ENCODE peak calls at places on chromosome 4, in nine cellular contexts. One of them, this sample, is unnamed.
A peak's percentile ranks its signal among the peaks of the same experiment; 100 is the strongest.

GRCh38 chr4:101140228-101140627 is 207.1 kb downstream of the PPP3CA start:
- DNase-seq in endodermal cell: no peak
- DNase-seq in breast epithelium: no peak
- DNase-seq in caudate nucleus: no peak
- DNase-seq in SJSA1: no peak
- DNase-seq in naive thymus-derived CD4-positive, alpha-beta T cell: no peak
- DNase-seq in DND-41: no peak
- DNase-seq in RWPE1: no peak
- DNase-seq in tibial nerve: no peak
- DNase-seq in this sample: no peak

GRCh38 chr4:143329985-143330384 is 6.7 kb upstream of the GAB1 start:
- DNase-seq in endodermal cell: no peak
- DNase-seq in breast epithelium: no peak
- DNase-seq in caudate nucleus: no peak
- DNase-seq in SJSA1: no peak
- DNase-seq in naive thymus-derived CD4-positive, alpha-beta T cell: no peak
- DNase-seq in DND-41: no peak
- DNase-seq in RWPE1: no peak
- DNase-seq in tibial nerve: no peak
- DNase-seq in this sample: no peak

GRCh38 chr4:1209821-1210220 is 37.4 kb upstream of the SPON2 start:
- DNase-seq in endodermal cell: no peak
- DNase-seq in breast epithelium: no peak
- DNase-seq in caudate nucleus: peak; percentile 57
- DNase-seq in SJSA1: peak; percentile 51
- DNase-seq in naive thymus-derived CD4-positive, alpha-beta T cell: no peak
- DNase-seq in DND-41: no peak
- DNase-seq in RWPE1: no peak
- DNase-seq in tibial nerve: peak; percentile 66
- DNase-seq in this sample: peak; percentile 88

GRCh38 chr4:43754566-43754965 is 694.0 kb downstream of the KCTD8 start:
- DNase-seq in endodermal cell: no peak
- DNase-seq in breast epithelium: no peak
- DNase-seq in caudate nucleus: no peak
- DNase-seq in SJSA1: no peak
- DNase-seq in naive thymus-derived CD4-positive, alpha-beta T cell: no peak
- DNase-seq in DND-41: no peak
- DNase-seq in RWPE1: no peak
- DNase-seq in tibial nerve: no peak
- DNase-seq in this sample: no peak

GRCh38 chr4:71009796-71010588 is 16.5 kb downstream of the DCK start:
- DNase-seq in endodermal cell: no peak
- DNase-seq in breast epithelium: no peak
- DNase-seq in caudate nucleus: no peak
- DNase-seq in SJSA1: no peak
- DNase-seq in naive thymus-derived CD4-positive, alpha-beta T cell: peak; percentile 23
- DNase-seq in DND-41: no peak
- DNase-seq in RWPE1: peak; percentile 36
- DNase-seq in tibial nerve: no peak
- DNase-seq in this sample: no peak

GRCh38 chr4:83207497-83208105 is 77.0 kb downstream of the COQ2 start:
- DNase-seq in endodermal cell: no peak
- DNase-seq in breast epithelium: no peak
- DNase-seq in caudate nucleus: no peak
- DNase-seq in SJSA1: peak; percentile 87
- DNase-seq in naive thymus-derived CD4-positive, alpha-beta T cell: no peak
- DNase-seq in DND-41: no peak
- DNase-seq in RWPE1: peak; percentile 74
- DNase-seq in tibial nerve: no peak
- DNase-seq in this sample: no peak

GRCh38 chr4:6110681-6111353 is 89.5 kb downstream of the JAKMIP1 start:
- DNase-seq in endodermal cell: peak; percentile 57
- DNase-seq in breast epithelium: no peak
- DNase-seq in caudate nucleus: no peak
- DNase-seq in SJSA1: no peak
- DNase-seq in naive thymus-derived CD4-positive, alpha-beta T cell: no peak
- DNase-seq in DND-41: no peak
- DNase-seq in RWPE1: no peak
- DNase-seq in tibial nerve: no peak
- DNase-seq in this sample: no peak

GRCh38 chr4:6778435-6778834 is 4.1 kb upstream of the KIAA0232 start:
- DNase-seq in endodermal cell: no peak
- DNase-seq in breast epithelium: no peak
- DNase-seq in caudate nucleus: no peak
- DNase-seq in SJSA1: no peak
- DNase-seq in naive thymus-derived CD4-positive, alpha-beta T cell: no peak
- DNase-seq in DND-41: no peak
- DNase-seq in RWPE1: no peak
- DNase-seq in tibial nerve: no peak
- DNase-seq in this sample: no peak

GRCh38 chr4:48914311-48914710 is 7.7 kb upstream of the OCIAD2 start:
- DNase-seq in endodermal cell: no peak
- DNase-seq in breast epithelium: no peak
- DNase-seq in caudate nucleus: no peak
- DNase-seq in SJSA1: no peak
- DNase-seq in naive thymus-derived CD4-positive, alpha-beta T cell: no peak
- DNase-seq in DND-41: no peak
- DNase-seq in RWPE1: no peak
- DNase-seq in tibial nerve: no peak
- DNase-seq in this sample: no peak

GRCh38 chr4:142077048-142077447 is 440.7 kb downstream of the IL15 start:
- DNase-seq in endodermal cell: no peak
- DNase-seq in breast epithelium: no peak
- DNase-seq in caudate nucleus: no peak
- DNase-seq in SJSA1: no peak
- DNase-seq in naive thymus-derived CD4-positive, alpha-beta T cell: no peak
- DNase-seq in DND-41: no peak
- DNase-seq in RWPE1: no peak
- DNase-seq in tibial nerve: no peak
- DNase-seq in this sample: no peak

GRCh38 chr4:8589831-8590545 is 2.6 kb upstream of the CPZ start:
- DNase-seq in endodermal cell: no peak
- DNase-seq in breast epithelium: no peak
- DNase-seq in caudate nucleus: no peak
- DNase-seq in SJSA1: peak; percentile 96
- DNase-seq in naive thymus-derived CD4-positive, alpha-beta T cell: no peak
- DNase-seq in DND-41: no peak
- DNase-seq in RWPE1: no peak
- DNase-seq in tibial nerve: no peak
- DNase-seq in this sample: no peak

GRCh38 chr4:133594246-133595207 is 445.4 kb downstream of the PCDH10 start:
- DNase-seq in endodermal cell: no peak
- DNase-seq in breast epithelium: no peak
- DNase-seq in caudate nucleus: no peak
- DNase-seq in SJSA1: no peak
- DNase-seq in naive thymus-derived CD4-positive, alpha-beta T cell: no peak
- DNase-seq in DND-41: no peak
- DNase-seq in RWPE1: peak; percentile 9
- DNase-seq in tibial nerve: no peak
- DNase-seq in this sample: no peak

GRCh38 chr4:11471613-11472012 is 42.9 kb upstream of the HS3ST1 start:
- DNase-seq in endodermal cell: no peak
- DNase-seq in breast epithelium: no peak
- DNase-seq in caudate nucleus: no peak
- DNase-seq in SJSA1: no peak
- DNase-seq in naive thymus-derived CD4-positive, alpha-beta T cell: peak; percentile 75
- DNase-seq in DND-41: peak; percentile 72
- DNase-seq in RWPE1: no peak
- DNase-seq in tibial nerve: no peak
- DNase-seq in this sample: peak; percentile 21

GRCh38 chr4:66062044-66062443 is 391.8 kb upstream of the EPHA5 start:
- DNase-seq in endodermal cell: no peak
- DNase-seq in breast epithelium: no peak
- DNase-seq in caudate nucleus: no peak
- DNase-seq in SJSA1: no peak
- DNase-seq in naive thymus-derived CD4-positive, alpha-beta T cell: no peak
- DNase-seq in DND-41: no peak
- DNase-seq in RWPE1: no peak
- DNase-seq in tibial nerve: no peak
- DNase-seq in this sample: no peak

GRCh38 chr4:30929649-30930048 is 209.5 kb downstream of the PCDH7 start:
- DNase-seq in endodermal cell: no peak
- DNase-seq in breast epithelium: no peak
- DNase-seq in caudate nucleus: no peak
- DNase-seq in SJSA1: no peak
- DNase-seq in naive thymus-derived CD4-positive, alpha-beta T cell: no peak
- DNase-seq in DND-41: no peak
- DNase-seq in RWPE1: no peak
- DNase-seq in tibial nerve: no peak
- DNase-seq in this sample: no peak

GRCh38 chr4:186651181-186651603 is 72.5 kb downstream of the FAT1 start:
- DNase-seq in endodermal cell: no peak
- DNase-seq in breast epithelium: no peak
- DNase-seq in caudate nucleus: no peak
- DNase-seq in SJSA1: no peak
- DNase-seq in naive thymus-derived CD4-positive, alpha-beta T cell: no peak
- DNase-seq in DND-41: no peak
- DNase-seq in RWPE1: no peak
- DNase-seq in tibial nerve: no peak
- DNase-seq in this sample: no peak

GRCh38 chr4:83011779-83012630 is 1.4 kb upstream of the LIN54 start:
- DNase-seq in endodermal cell: peak; percentile 72
- DNase-seq in breast epithelium: peak; percentile 27
- DNase-seq in caudate nucleus: peak; percentile 60
- DNase-seq in SJSA1: peak; percentile 52
- DNase-seq in naive thymus-derived CD4-positive, alpha-beta T cell: peak; percentile 7
- DNase-seq in DND-41: peak; percentile 45
- DNase-seq in RWPE1: peak; percentile 17
- DNase-seq in tibial nerve: no peak
- DNase-seq in this sample: peak; percentile 10

GRCh38 chr4:186593587-186593973 is 38.2 kb upstream of the MTNR1A start:
- DNase-seq in endodermal cell: no peak
- DNase-seq in breast epithelium: no peak
- DNase-seq in caudate nucleus: no peak
- DNase-seq in SJSA1: no peak
- DNase-seq in naive thymus-derived CD4-positive, alpha-beta T cell: no peak
- DNase-seq in DND-41: no peak
- DNase-seq in RWPE1: no peak
- DNase-seq in tibial nerve: no peak
- DNase-seq in this sample: no peak

DNA sequence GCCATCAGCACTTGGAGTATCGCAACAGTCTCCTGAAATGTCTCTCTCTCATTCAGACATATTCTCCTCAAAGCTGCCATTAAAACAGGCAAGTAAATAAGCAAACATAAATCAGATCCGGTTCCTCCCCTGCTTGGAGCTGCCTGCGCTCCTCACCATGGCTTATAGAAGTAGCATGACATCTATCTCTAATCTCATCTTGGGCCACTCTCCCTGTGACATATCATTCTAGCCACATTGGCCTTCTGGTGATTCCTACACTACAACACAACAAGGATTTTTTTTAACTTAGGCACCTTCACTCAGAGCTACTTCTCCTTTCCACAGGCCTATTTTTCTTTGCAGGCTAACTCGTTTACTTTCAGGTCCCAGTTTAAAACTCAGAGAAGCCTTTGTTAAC is 387.9 kb downstream of the ARHGAP24 start:
- DNase-seq in endodermal cell: no peak
- DNase-seq in breast epithelium: no peak
- DNase-seq in caudate nucleus: no peak
- DNase-seq in SJSA1: no peak
- DNase-seq in naive thymus-derived CD4-positive, alpha-beta T cell: no peak
- DNase-seq in DND-41: no peak
- DNase-seq in RWPE1: no peak
- DNase-seq in tibial nerve: no peak
- DNase-seq in this sample: no peak
- H3K27ac ChIP-seq in endodermal cell: no peak overlapping the region
- H3K27ac ChIP-seq in breast epithelium: no peak overlapping the region
- H3K27ac ChIP-seq in caudate nucleus: no peak overlapping the region
- H3K27ac ChIP-seq in SJSA1: no peak overlapping the region
- H3K27ac ChIP-seq in naive thymus-derived CD4-positive, alpha-beta T cell: no peak overlapping the region
- H3K27ac ChIP-seq in DND-41: no peak overlapping the region
- H3K27ac ChIP-seq in RWPE1: no peak overlapping the region
- H3K27ac ChIP-seq in tibial nerve: no peak overlapping the region
- H3K27ac ChIP-seq in this sample: no peak overlapping the region

DNA sequence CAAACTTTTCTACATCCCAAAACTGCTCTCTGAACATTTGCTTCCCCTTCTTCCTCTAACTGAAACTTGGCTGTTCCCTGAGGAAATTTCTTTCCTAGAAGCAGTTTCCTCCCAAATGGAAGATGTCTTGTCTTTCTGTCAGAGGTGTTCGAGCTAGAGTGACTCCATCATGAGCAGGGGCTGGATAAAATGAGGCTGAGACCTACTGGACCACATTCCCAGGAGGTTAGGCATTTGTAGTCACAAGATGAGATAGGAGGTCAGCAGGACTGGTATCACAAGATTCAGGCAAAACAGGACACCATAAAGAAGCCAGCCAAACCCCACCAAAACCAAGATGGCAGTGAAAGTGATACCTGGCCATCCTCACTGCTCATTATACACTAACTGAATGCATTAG is 35.8 kb upstream of the PGRMC2 start:
- DNase-seq in endodermal cell: no peak
- DNase-seq in breast epithelium: no peak
- DNase-seq in caudate nucleus: no peak
- DNase-seq in SJSA1: no peak
- DNase-seq in naive thymus-derived CD4-positive, alpha-beta T cell: no peak
- DNase-seq in DND-41: no peak
- DNase-seq in RWPE1: no peak
- DNase-seq in tibial nerve: no peak
- DNase-seq in this sample: no peak
- H3K27ac ChIP-seq in endodermal cell: no peak overlapping the region
- H3K27ac ChIP-seq in breast epithelium: no peak overlapping the region
- H3K27ac ChIP-seq in caudate nucleus: no peak overlapping the region
- H3K27ac ChIP-seq in SJSA1: peak overlapping the region; percentile 98
- H3K27ac ChIP-seq in naive thymus-derived CD4-positive, alpha-beta T cell: no peak overlapping the region
- H3K27ac ChIP-seq in DND-41: no peak overlapping the region
- H3K27ac ChIP-seq in RWPE1: no peak overlapping the region
- H3K27ac ChIP-seq in tibial nerve: no peak overlapping the region
- H3K27ac ChIP-seq in this sample: no peak overlapping the region

GRCh38 chr4:115234405-115235093 is 121.1 kb upstream of the NDST4 start:
- DNase-seq in endodermal cell: peak; percentile 47
- DNase-seq in breast epithelium: no peak
- DNase-seq in caudate nucleus: no peak
- DNase-seq in SJSA1: no peak
- DNase-seq in naive thymus-derived CD4-positive, alpha-beta T cell: no peak
- DNase-seq in DND-41: peak; percentile 30
- DNase-seq in RWPE1: no peak
- DNase-seq in tibial nerve: no peak
- DNase-seq in this sample: no peak
- H3K27ac ChIP-seq in endodermal cell: peak overlapping the region; percentile 21
- H3K27ac ChIP-seq in breast epithelium: no peak overlapping the region
- H3K27ac ChIP-seq in caudate nucleus: no peak overlapping the region
- H3K27ac ChIP-seq in SJSA1: no peak overlapping the region
- H3K27ac ChIP-seq in naive thymus-derived CD4-positive, alpha-beta T cell: no peak overlapping the region
- H3K27ac ChIP-seq in DND-41: no peak overlapping the region
- H3K27ac ChIP-seq in RWPE1: no peak overlapping the region
- H3K27ac ChIP-seq in tibial nerve: no peak overlapping the region
- H3K27ac ChIP-seq in this sample: no peak overlapping the region

DNA sequence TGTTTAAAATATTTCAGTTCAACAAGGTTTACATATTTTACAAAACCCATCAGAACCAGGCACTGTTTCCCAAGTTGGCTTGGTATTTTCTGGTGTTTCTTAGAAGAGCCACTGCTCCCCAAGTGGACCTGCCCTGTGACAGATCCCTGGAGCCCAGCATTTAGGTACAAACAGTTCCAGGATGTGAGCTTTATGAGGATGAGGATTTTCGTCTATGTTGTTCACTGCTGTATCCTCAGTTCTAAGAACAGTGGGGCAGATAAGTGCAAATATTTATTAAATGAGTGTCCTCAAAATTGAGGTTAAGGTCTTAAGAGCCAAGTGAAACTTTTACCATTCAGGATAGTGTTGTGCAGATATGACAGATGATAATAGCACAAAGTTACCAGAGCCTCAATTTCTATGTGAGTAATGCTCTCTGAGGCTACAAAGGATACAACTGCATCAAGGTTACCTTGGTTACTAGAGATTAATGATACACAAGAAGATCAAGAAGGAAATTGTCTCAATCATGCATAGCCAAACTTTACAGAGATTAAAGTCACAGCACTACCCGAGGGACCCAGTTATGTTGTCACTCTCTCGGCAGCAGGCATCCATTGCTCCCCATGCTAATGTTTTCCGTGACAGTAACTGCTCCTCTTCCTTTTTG is 37.5 kb downstream of the ANXA3 start:
- DNase-seq in endodermal cell: no peak
- DNase-seq in breast epithelium: no peak
- DNase-seq in caudate nucleus: no peak
- DNase-seq in SJSA1: no peak
- DNase-seq in naive thymus-derived CD4-positive, alpha-beta T cell: no peak
- DNase-seq in DND-41: no peak
- DNase-seq in RWPE1: no peak
- DNase-seq in tibial nerve: no peak
- DNase-seq in this sample: no peak
- H3K27ac ChIP-seq in endodermal cell: no peak overlapping the region
- H3K27ac ChIP-seq in breast epithelium: no peak overlapping the region
- H3K27ac ChIP-seq in caudate nucleus: no peak overlapping the region
- H3K27ac ChIP-seq in SJSA1: no peak overlapping the region
- H3K27ac ChIP-seq in naive thymus-derived CD4-positive, alpha-beta T cell: no peak overlapping the region
- H3K27ac ChIP-seq in DND-41: no peak overlapping the region
- H3K27ac ChIP-seq in RWPE1: no peak overlapping the region
- H3K27ac ChIP-seq in tibial nerve: no peak overlapping the region
- H3K27ac ChIP-seq in this sample: no peak overlapping the region

This sample was measured in heart right ventricle.